ENCODE peak calls at places on chromosomes 4 and X, in five cellular contexts. One of them, this sample, is unnamed. For H3K9me3, the result is how much of the 10 kb centered on the place peaks cover.

GRCh38 chr4:1208266-1208961 is 36.0 kb upstream of the SPON2 start:
- DNase-seq in H9: no peak
- DNase-seq in mucosa of descending colon: no peak
- DNase-seq in CD4-positive, alpha-beta T cell: no peak
- DNase-seq in breast epithelium: no peak
- DNase-seq in this sample: peak

GRCh38 chr4:181677203-181677602 is 566.0 kb upstream of the TENM3 start:
- DNase-seq in H9: no peak
- DNase-seq in mucosa of descending colon: no peak
- DNase-seq in CD4-positive, alpha-beta T cell: no peak
- DNase-seq in breast epithelium: no peak
- DNase-seq in this sample: no peak

GRCh38 chrX:6292599-6292998 is 63.9 kb upstream of the NLGN4X start:
- DNase-seq in H9: peak
- DNase-seq in mucosa of descending colon: no peak
- DNase-seq in CD4-positive, alpha-beta T cell: no peak
- DNase-seq in breast epithelium: no peak
- DNase-seq in this sample: no peak

GRCh38 chr4:179415016-179415841 is 1973.0 kb upstream of the AGA start:
- DNase-seq in H9: no peak
- DNase-seq in mucosa of descending colon: no peak
- DNase-seq in CD4-positive, alpha-beta T cell: no peak
- DNase-seq in breast epithelium: no peak
- DNase-seq in this sample: no peak

GRCh38 chr4:80240976-80241375 is 25.5 kb upstream of the FGF5 start:
- DNase-seq in H9: no peak
- DNase-seq in mucosa of descending colon: no peak
- DNase-seq in CD4-positive, alpha-beta T cell: no peak
- DNase-seq in breast epithelium: no peak
- DNase-seq in this sample: no peak

GRCh38 chr4:88144866-88145300 is 13.6 kb downstream of the ABCG2 start:
- DNase-seq in H9: no peak
- DNase-seq in mucosa of descending colon: no peak
- DNase-seq in CD4-positive, alpha-beta T cell: no peak
- DNase-seq in breast epithelium: no peak
- DNase-seq in this sample: no peak

GRCh38 chr4:31455612-31456011 is 735.4 kb downstream of the PCDH7 start:
- DNase-seq in H9: no peak
- DNase-seq in mucosa of descending colon: no peak
- DNase-seq in CD4-positive, alpha-beta T cell: no peak
- DNase-seq in breast epithelium: no peak
- DNase-seq in this sample: no peak

GRCh38 chr4:109803924-109804571 is 2.2 kb upstream of the CFI start:
- DNase-seq in H9: peak
- DNase-seq in mucosa of descending colon: peak
- DNase-seq in CD4-positive, alpha-beta T cell: no peak
- DNase-seq in breast epithelium: no peak
- DNase-seq in this sample: no peak

GRCh38 chr4:133960975-133961374 is 240.6 kb downstream of the PABPC4L start:
- DNase-seq in H9: no peak
- DNase-seq in mucosa of descending colon: no peak
- DNase-seq in CD4-positive, alpha-beta T cell: no peak
- DNase-seq in breast epithelium: no peak
- DNase-seq in this sample: no peak
- H3K9me3 ChIP-seq in H9: under half
- H3K9me3 ChIP-seq in mucosa of descending colon: under half
- H3K9me3 ChIP-seq in CD4-positive, alpha-beta T cell: under half
- H3K9me3 ChIP-seq in breast epithelium: under half
- H3K9me3 ChIP-seq in this sample: under half

GRCh38 chrX:139126493-139126892 is 404.0 kb upstream of the F9 start:
- DNase-seq in H9: peak
- DNase-seq in mucosa of descending colon: peak
- DNase-seq in CD4-positive, alpha-beta T cell: no peak
- DNase-seq in breast epithelium: no peak
- DNase-seq in this sample: no peak
- TF ChIP-seq CTCF in H9: peak
- TF ChIP-seq CTCF in mucosa of descending colon: no peak
- TF ChIP-seq CTCF in CD4-positive, alpha-beta T cell: no peak
- TF ChIP-seq CTCF in breast epithelium: peak
- TF ChIP-seq CTCF in this sample: no peak

DNA sequence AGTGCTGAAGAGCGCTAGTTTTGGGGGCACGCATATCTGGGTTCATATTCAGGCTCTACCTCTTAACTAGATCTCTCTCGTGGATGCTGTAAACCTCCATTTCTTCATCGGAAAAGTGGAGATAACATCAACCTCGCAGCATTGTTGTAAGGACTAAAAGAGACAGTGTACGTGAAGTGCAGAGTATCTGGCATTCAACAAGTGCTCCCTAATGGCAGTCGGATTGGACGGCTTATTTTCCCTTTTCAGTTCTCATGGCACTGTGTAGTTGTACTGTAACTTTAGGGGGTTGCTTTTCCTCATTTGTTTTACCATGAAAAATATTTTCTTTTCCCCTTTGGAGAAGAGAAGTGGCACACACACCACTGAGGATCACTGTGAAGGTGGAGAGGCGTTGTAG is 51.4 kb upstream of the ESX1 start:
- DNase-seq in H9: no peak
- DNase-seq in mucosa of descending colon: no peak
- DNase-seq in CD4-positive, alpha-beta T cell: no peak
- DNase-seq in breast epithelium: no peak
- DNase-seq in this sample: no peak
- H3K9me3 ChIP-seq in H9: under half
- H3K9me3 ChIP-seq in mucosa of descending colon: under half
- H3K9me3 ChIP-seq in CD4-positive, alpha-beta T cell: under half
- H3K9me3 ChIP-seq in breast epithelium: under half
- H3K9me3 ChIP-seq in this sample: under half

GRCh38 chr4:89871211-89871610 is 23.4 kb upstream of the MMRN1 start:
- DNase-seq in H9: no peak
- DNase-seq in mucosa of descending colon: no peak
- DNase-seq in CD4-positive, alpha-beta T cell: no peak
- DNase-seq in breast epithelium: no peak
- DNase-seq in this sample: no peak

GRCh38 chr4:89868261-89868660 is 26.4 kb upstream of the MMRN1 start:
- DNase-seq in H9: no peak
- DNase-seq in mucosa of descending colon: no peak
- DNase-seq in CD4-positive, alpha-beta T cell: no peak
- DNase-seq in breast epithelium: no peak
- DNase-seq in this sample: no peak

GRCh38 chr4:89863533-89863932 is 26.6 kb upstream of the SNCA start:
- DNase-seq in H9: no peak
- DNase-seq in mucosa of descending colon: no peak
- DNase-seq in CD4-positive, alpha-beta T cell: no peak
- DNase-seq in breast epithelium: no peak
- DNase-seq in this sample: no peak

GRCh38 chr4:89868999-89869589 is 25.6 kb upstream of the MMRN1 start:
- DNase-seq in H9: no peak
- DNase-seq in mucosa of descending colon: no peak
- DNase-seq in CD4-positive, alpha-beta T cell: no peak
- DNase-seq in breast epithelium: no peak
- DNase-seq in this sample: no peak
- TF ChIP-seq CTCF in H9: peak
- TF ChIP-seq CTCF in mucosa of descending colon: peak
- TF ChIP-seq CTCF in CD4-positive, alpha-beta T cell: peak
- TF ChIP-seq CTCF in breast epithelium: peak
- TF ChIP-seq CTCF in this sample: peak

GRCh38 chrX:145773006-145773405 is 44.6 kb upstream of the SLITRK2 start:
- DNase-seq in H9: no peak
- DNase-seq in mucosa of descending colon: no peak
- DNase-seq in CD4-positive, alpha-beta T cell: no peak
- DNase-seq in breast epithelium: no peak
- DNase-seq in this sample: no peak
- H3K9me3 ChIP-seq in H9: under half
- H3K9me3 ChIP-seq in mucosa of descending colon: under half
- H3K9me3 ChIP-seq in CD4-positive, alpha-beta T cell: under half
- H3K9me3 ChIP-seq in breast epithelium: under half
- H3K9me3 ChIP-seq in this sample: under half

GRCh38 chrX:53678667-53679066 is 7.9 kb downstream of the HUWE1 start:
- DNase-seq in H9: no peak
- DNase-seq in mucosa of descending colon: no peak
- DNase-seq in CD4-positive, alpha-beta T cell: no peak
- DNase-seq in breast epithelium: no peak
- DNase-seq in this sample: no peak
- TF ChIP-seq CTCF in H9: peak
- TF ChIP-seq CTCF in mucosa of descending colon: no peak
- TF ChIP-seq CTCF in CD4-positive, alpha-beta T cell: no peak
- TF ChIP-seq CTCF in breast epithelium: no peak
- TF ChIP-seq CTCF in this sample: no peak

GRCh38 chrX:120647127-120647526 is 17.3 kb upstream of the C1GALT1C1 start:
- DNase-seq in H9: no peak
- DNase-seq in mucosa of descending colon: no peak
- DNase-seq in CD4-positive, alpha-beta T cell: no peak
- DNase-seq in breast epithelium: no peak
- DNase-seq in this sample: no peak
- H3K9me3 ChIP-seq in H9: under half
- H3K9me3 ChIP-seq in mucosa of descending colon: under half
- H3K9me3 ChIP-seq in CD4-positive, alpha-beta T cell: under half
- H3K9me3 ChIP-seq in breast epithelium: under half
- H3K9me3 ChIP-seq in this sample: under half

GRCh38 chr4:83850435-83850834 is 314.5 kb downstream of the GPAT3 start:
- DNase-seq in H9: peak
- DNase-seq in mucosa of descending colon: no peak
- DNase-seq in CD4-positive, alpha-beta T cell: no peak
- DNase-seq in breast epithelium: no peak
- DNase-seq in this sample: no peak

GRCh38 chr4:83858121-83858520 is 322.2 kb downstream of the GPAT3 start:
- DNase-seq in H9: no peak
- DNase-seq in mucosa of descending colon: no peak
- DNase-seq in CD4-positive, alpha-beta T cell: no peak
- DNase-seq in breast epithelium: no peak
- DNase-seq in this sample: no peak

GRCh38 chr4:83851261-83852084 is 315.6 kb downstream of the GPAT3 start:
- DNase-seq in H9: peak
- DNase-seq in mucosa of descending colon: no peak
- DNase-seq in CD4-positive, alpha-beta T cell: no peak
- DNase-seq in breast epithelium: no peak
- DNase-seq in this sample: no peak

GRCh38 chr4:83852085-83852451 is 316.2 kb downstream of the GPAT3 start:
- DNase-seq in H9: no peak
- DNase-seq in mucosa of descending colon: no peak
- DNase-seq in CD4-positive, alpha-beta T cell: no peak
- DNase-seq in breast epithelium: no peak
- DNase-seq in this sample: no peak

GRCh38 chr4:83855044-83855443 is 319.1 kb downstream of the GPAT3 start:
- DNase-seq in H9: no peak
- DNase-seq in mucosa of descending colon: no peak
- DNase-seq in CD4-positive, alpha-beta T cell: no peak
- DNase-seq in breast epithelium: no peak
- DNase-seq in this sample: peak
- TF ChIP-seq CTCF in H9: no peak
- TF ChIP-seq CTCF in mucosa of descending colon: no peak
- TF ChIP-seq CTCF in CD4-positive, alpha-beta T cell: no peak
- TF ChIP-seq CTCF in breast epithelium: no peak
- TF ChIP-seq CTCF in this sample: no peak

GRCh38 chrX:63958134-63958865 is 173.3 kb upstream of the ARHGEF9 start:
- DNase-seq in H9: no peak
- DNase-seq in mucosa of descending colon: no peak
- DNase-seq in CD4-positive, alpha-beta T cell: no peak
- DNase-seq in breast epithelium: no peak
- DNase-seq in this sample: no peak

GRCh38 chrX:63963382-63963781 is 178.4 kb upstream of the ARHGEF9 start:
- DNase-seq in H9: no peak
- DNase-seq in mucosa of descending colon: no peak
- DNase-seq in CD4-positive, alpha-beta T cell: no peak
- DNase-seq in breast epithelium: no peak
- DNase-seq in this sample: no peak

GRCh38 chrX:63961964-63962363 is 176.9 kb upstream of the ARHGEF9 start:
- DNase-seq in H9: no peak
- DNase-seq in mucosa of descending colon: no peak
- DNase-seq in CD4-positive, alpha-beta T cell: no peak
- DNase-seq in breast epithelium: no peak
- DNase-seq in this sample: no peak

DNA sequence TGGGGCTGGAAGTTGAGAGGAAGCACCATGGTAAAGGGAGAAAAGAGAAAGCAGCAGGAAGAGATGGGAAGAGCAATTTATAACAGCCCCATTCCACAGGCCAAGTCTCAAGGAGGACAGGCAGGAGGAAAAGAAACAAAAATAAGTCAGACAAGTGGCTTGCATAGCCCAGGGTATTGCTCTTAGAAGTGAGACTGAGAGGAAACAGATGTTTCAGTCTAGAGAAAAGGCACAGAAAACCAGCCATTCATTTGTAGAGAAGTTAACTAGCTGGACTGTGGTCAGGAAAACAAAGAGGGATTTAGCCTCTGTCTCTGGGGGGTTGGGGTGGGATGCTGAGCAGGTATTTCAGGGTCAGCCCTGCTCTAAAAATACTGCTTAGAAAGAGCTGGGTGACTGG is 175.0 kb upstream of the ARHGEF9 start:
- DNase-seq in H9: no peak
- DNase-seq in mucosa of descending colon: no peak
- DNase-seq in CD4-positive, alpha-beta T cell: no peak
- DNase-seq in breast epithelium: no peak
- DNase-seq in this sample: no peak
- H3K9me3 ChIP-seq in H9: under half
- H3K9me3 ChIP-seq in mucosa of descending colon: under half
- H3K9me3 ChIP-seq in CD4-positive, alpha-beta T cell: under half
- H3K9me3 ChIP-seq in breast epithelium: under half
- H3K9me3 ChIP-seq in this sample: under half

GRCh38 chr4:20248155-20248558 is 3.5 kb upstream of the SLIT2 start:
- DNase-seq in H9: no peak
- DNase-seq in mucosa of descending colon: no peak
- DNase-seq in CD4-positive, alpha-beta T cell: no peak
- DNase-seq in breast epithelium: no peak
- DNase-seq in this sample: no peak

GRCh38 chr4:20252656-20253271 is 1.1 kb downstream of the SLIT2 start:
- DNase-seq in H9: peak
- DNase-seq in mucosa of descending colon: no peak
- DNase-seq in CD4-positive, alpha-beta T cell: no peak
- DNase-seq in breast epithelium: peak
- DNase-seq in this sample: peak

GRCh38 chr4:20251796-20252655 is at the start of gene SLIT2:
- DNase-seq in H9: peak
- DNase-seq in mucosa of descending colon: peak
- DNase-seq in CD4-positive, alpha-beta T cell: no peak
- DNase-seq in breast epithelium: peak
- DNase-seq in this sample: peak

GRCh38 chr4:20251061-20251795 is 477 bp upstream of the SLIT2 start:
- DNase-seq in H9: no peak
- DNase-seq in mucosa of descending colon: no peak
- DNase-seq in CD4-positive, alpha-beta T cell: no peak
- DNase-seq in breast epithelium: no peak
- DNase-seq in this sample: no peak

GRCh38 chr4:20249333-20249732 is 2.4 kb upstream of the SLIT2 start:
- DNase-seq in H9: no peak
- DNase-seq in mucosa of descending colon: no peak
- DNase-seq in CD4-positive, alpha-beta T cell: no peak
- DNase-seq in breast epithelium: no peak
- DNase-seq in this sample: no peak
- TF ChIP-seq CTCF in H9: peak
- TF ChIP-seq CTCF in mucosa of descending colon: no peak
- TF ChIP-seq CTCF in CD4-positive, alpha-beta T cell: no peak
- TF ChIP-seq CTCF in breast epithelium: peak
- TF ChIP-seq CTCF in this sample: peak